ENCODE peak calls at places on chromosomes 1 and 21, in four cellular contexts. One of them, this sample, is unnamed. For H3K36me3, the result is how much of the 10 kb centered on the place peaks cover.

GRCh38 chr21:26806734-26807372 is 38.4 kb downstream of the ADAMTS1 start:
- DNase-seq in sigmoid colon: no peak
- DNase-seq in left lung: no peak
- DNase-seq in body of pancreas: no peak
- DNase-seq in this sample: no peak

GRCh38 chr1:37556712-37557196 is at the start of gene DNALI1:
- DNase-seq in sigmoid colon: peak
- DNase-seq in left lung: peak
- DNase-seq in body of pancreas: peak
- DNase-seq in this sample: peak

GRCh38 chr21:40616377-40616704 is 230.6 kb downstream of the DSCAM start:
- DNase-seq in sigmoid colon: no peak
- DNase-seq in left lung: no peak
- DNase-seq in body of pancreas: no peak
- DNase-seq in this sample: no peak

GRCh38 chr21:38439336-38439900 is 58.9 kb downstream of the ERG start:
- DNase-seq in sigmoid colon: no peak
- DNase-seq in left lung: no peak
- DNase-seq in body of pancreas: no peak
- DNase-seq in this sample: no peak

GRCh38 chr1:71834570-71835441 is 447.5 kb downstream of the NEGR1 start:
- DNase-seq in sigmoid colon: peak
- DNase-seq in left lung: no peak
- DNase-seq in body of pancreas: peak
- DNase-seq in this sample: no peak

GRCh38 chr1:218772575-218772974 is 401.1 kb upstream of the LYPLAL1 start:
- DNase-seq in sigmoid colon: no peak
- DNase-seq in left lung: no peak
- DNase-seq in body of pancreas: no peak
- DNase-seq in this sample: no peak

GRCh38 chr1:26044971-26045711 is 777 bp downstream of the SLC30A2 start:
- DNase-seq in sigmoid colon: no peak
- DNase-seq in left lung: no peak
- DNase-seq in body of pancreas: peak
- DNase-seq in this sample: peak

GRCh38 chr1:1354271-1355247 is 3.8 kb downstream of the MXRA8 start:
- DNase-seq in sigmoid colon: no peak
- DNase-seq in left lung: peak
- DNase-seq in body of pancreas: no peak
- DNase-seq in this sample: no peak

GRCh38 chr1:101105877-101106276 is 80.3 kb upstream of the DPH5 start:
- DNase-seq in sigmoid colon: no peak
- DNase-seq in left lung: no peak
- DNase-seq in body of pancreas: no peak
- DNase-seq in this sample: no peak

GRCh38 chr1:67626090-67626489 is 58.9 kb upstream of the GADD45A start:
- DNase-seq in sigmoid colon: no peak
- DNase-seq in left lung: no peak
- DNase-seq in body of pancreas: no peak
- DNase-seq in this sample: no peak

GRCh38 chr1:155085504-155086181 is 7.0 kb downstream of the EFNA3 start:
- DNase-seq in sigmoid colon: peak
- DNase-seq in left lung: peak
- DNase-seq in body of pancreas: peak
- DNase-seq in this sample: peak

GRCh38 chr1:76147917-76148316 is 73.4 kb downstream of the ST6GALNAC3 start:
- DNase-seq in sigmoid colon: no peak
- DNase-seq in left lung: no peak
- DNase-seq in body of pancreas: no peak
- DNase-seq in this sample: no peak

GRCh38 chr1:218350909-218351616 is 5.9 kb downstream of the TGFB2 start:
- DNase-seq in sigmoid colon: no peak
- DNase-seq in left lung: no peak
- DNase-seq in body of pancreas: no peak
- DNase-seq in this sample: no peak

GRCh38 chr1:220198186-220199005 is 73.9 kb downstream of the RAB3GAP2 start:
- DNase-seq in sigmoid colon: no peak
- DNase-seq in left lung: no peak
- DNase-seq in body of pancreas: no peak
- DNase-seq in this sample: no peak

GRCh38 chr1:220207406-220207805 is 64.8 kb downstream of the RAB3GAP2 start:
- DNase-seq in sigmoid colon: no peak
- DNase-seq in left lung: no peak
- DNase-seq in body of pancreas: no peak
- DNase-seq in this sample: no peak

DNA sequence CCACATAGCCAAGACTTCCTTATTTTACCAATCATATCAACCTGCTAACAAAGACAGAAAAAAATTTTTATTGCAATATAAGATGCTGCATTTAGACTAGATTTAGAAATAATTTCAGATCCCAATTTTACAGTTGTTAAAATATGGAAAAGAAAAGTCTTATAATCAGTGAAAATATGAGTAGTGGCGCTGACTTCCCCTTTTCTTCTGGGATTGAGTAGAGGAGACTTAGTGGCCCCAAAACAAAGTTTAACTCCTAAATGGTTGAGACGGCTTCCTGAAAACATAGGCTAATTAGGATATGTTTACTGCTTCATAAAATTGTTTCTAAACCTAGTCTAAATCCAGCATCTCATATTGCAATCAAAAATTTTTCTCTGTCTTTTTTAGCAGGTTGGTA is 68.4 kb downstream of the RAB3GAP2 start:
- DNase-seq in sigmoid colon: no peak
- DNase-seq in left lung: no peak
- DNase-seq in body of pancreas: no peak
- DNase-seq in this sample: no peak
- H3K36me3 ChIP-seq in sigmoid colon: under half
- H3K36me3 ChIP-seq in left lung: under half
- H3K36me3 ChIP-seq in body of pancreas: under half
- H3K36me3 ChIP-seq in this sample: under half

GRCh38 chr1:231544943-231545592 is 16.6 kb downstream of the TSNAX start:
- DNase-seq in sigmoid colon: no peak
- DNase-seq in left lung: no peak
- DNase-seq in body of pancreas: no peak
- DNase-seq in this sample: no peak
- H3K36me3 ChIP-seq in sigmoid colon: under half
- H3K36me3 ChIP-seq in left lung: under half
- H3K36me3 ChIP-seq in body of pancreas: under half
- H3K36me3 ChIP-seq in this sample: under half

GRCh38 chr1:70720133-70720920 is 309.3 kb downstream of the CTH start:
- DNase-seq in sigmoid colon: no peak
- DNase-seq in left lung: no peak
- DNase-seq in body of pancreas: no peak
- DNase-seq in this sample: no peak
- H3K36me3 ChIP-seq in sigmoid colon: under half
- H3K36me3 ChIP-seq in left lung: under half
- H3K36me3 ChIP-seq in body of pancreas: under half
- H3K36me3 ChIP-seq in this sample: under half

GRCh38 chr1:17027403-17027802 is 15.7 kb upstream of the ATP13A2 start:
- DNase-seq in sigmoid colon: peak
- DNase-seq in left lung: no peak
- DNase-seq in body of pancreas: peak
- DNase-seq in this sample: no peak

GRCh38 chr1:17030186-17030585 is 18.5 kb upstream of the ATP13A2 start:
- DNase-seq in sigmoid colon: no peak
- DNase-seq in left lung: no peak
- DNase-seq in body of pancreas: no peak
- DNase-seq in this sample: no peak

GRCh38 chr1:17027900-17028299 is 16.2 kb upstream of the ATP13A2 start:
- DNase-seq in sigmoid colon: peak
- DNase-seq in left lung: no peak
- DNase-seq in body of pancreas: peak
- DNase-seq in this sample: no peak

GRCh38 chr1:17031436-17031835 is 19.7 kb upstream of the ATP13A2 start:
- DNase-seq in sigmoid colon: no peak
- DNase-seq in left lung: no peak
- DNase-seq in body of pancreas: no peak
- DNase-seq in this sample: no peak

DNA sequence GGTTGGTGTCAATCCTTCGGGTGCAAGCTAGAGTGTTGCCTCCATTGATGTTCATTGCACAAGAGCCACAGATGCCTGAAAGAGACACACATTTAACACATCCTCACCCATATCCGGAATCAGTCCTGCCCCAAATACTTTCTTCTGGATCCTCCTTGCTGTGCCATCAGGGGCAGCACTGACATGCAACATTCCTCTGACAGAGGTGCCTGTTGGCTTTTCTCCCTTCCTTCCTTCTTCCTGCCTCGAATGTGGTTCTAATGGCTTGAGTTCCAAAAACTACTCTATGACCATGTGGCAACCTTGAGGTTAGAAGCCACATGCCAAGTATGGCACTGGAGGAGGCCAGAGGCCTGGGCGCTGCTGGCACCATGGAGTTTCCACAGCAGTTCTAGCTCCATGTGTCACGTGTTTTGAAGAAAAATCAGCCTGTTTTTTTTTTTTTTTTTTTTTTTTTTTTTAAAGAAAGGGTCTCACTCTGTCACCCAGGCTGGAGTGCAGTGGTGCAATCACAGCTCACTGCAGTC is 17.0 kb upstream of the ATP13A2 start:
- DNase-seq in sigmoid colon: peak
- DNase-seq in left lung: no peak
- DNase-seq in body of pancreas: peak
- DNase-seq in this sample: no peak
- H3K36me3 ChIP-seq in sigmoid colon: half or more
- H3K36me3 ChIP-seq in left lung: under half
- H3K36me3 ChIP-seq in body of pancreas: under half
- H3K36me3 ChIP-seq in this sample: under half

GRCh38 chr1:179910934-179911333 is 28.8 kb downstream of the TOR1AIP1 start:
- DNase-seq in sigmoid colon: no peak
- DNase-seq in left lung: no peak
- DNase-seq in body of pancreas: no peak
- DNase-seq in this sample: no peak
- H3K36me3 ChIP-seq in sigmoid colon: under half
- H3K36me3 ChIP-seq in left lung: under half
- H3K36me3 ChIP-seq in body of pancreas: under half
- H3K36me3 ChIP-seq in this sample: under half

GRCh38 chr1:42221952-42222606 is 57.5 kb upstream of the GUCA2A start:
- DNase-seq in sigmoid colon: no peak
- DNase-seq in left lung: no peak
- DNase-seq in body of pancreas: no peak
- DNase-seq in this sample: peak
- H3K36me3 ChIP-seq in sigmoid colon: under half
- H3K36me3 ChIP-seq in left lung: under half
- H3K36me3 ChIP-seq in body of pancreas: under half
- H3K36me3 ChIP-seq in this sample: under half

GRCh38 chr1:19087017-19087736 is 122.9 kb downstream of the UBR4 start:
- DNase-seq in sigmoid colon: no peak
- DNase-seq in left lung: no peak
- DNase-seq in body of pancreas: no peak
- DNase-seq in this sample: peak
- H3K36me3 ChIP-seq in sigmoid colon: half or more
- H3K36me3 ChIP-seq in left lung: under half
- H3K36me3 ChIP-seq in body of pancreas: under half
- H3K36me3 ChIP-seq in this sample: under half

GRCh38 chr1:39360726-39361125 is 130.7 kb upstream of the BMP8A start:
- DNase-seq in sigmoid colon: no peak
- DNase-seq in left lung: no peak
- DNase-seq in body of pancreas: no peak
- DNase-seq in this sample: no peak
- H3K36me3 ChIP-seq in sigmoid colon: under half
- H3K36me3 ChIP-seq in left lung: under half
- H3K36me3 ChIP-seq in body of pancreas: under half
- H3K36me3 ChIP-seq in this sample: under half

GRCh38 chr1:226482196-226482595 is 66.4 kb upstream of the STUM start:
- DNase-seq in sigmoid colon: no peak
- DNase-seq in left lung: no peak
- DNase-seq in body of pancreas: no peak
- DNase-seq in this sample: no peak

GRCh38 chr1:226481133-226481532 is 67.4 kb upstream of the STUM start:
- DNase-seq in sigmoid colon: no peak
- DNase-seq in left lung: no peak
- DNase-seq in body of pancreas: no peak
- DNase-seq in this sample: peak

GRCh38 chr1:226485192-226485591 is 63.4 kb upstream of the STUM start:
- DNase-seq in sigmoid colon: no peak
- DNase-seq in left lung: no peak
- DNase-seq in body of pancreas: no peak
- DNase-seq in this sample: no peak

GRCh38 chr1:226480459-226480858 is 68.1 kb upstream of the STUM start:
- DNase-seq in sigmoid colon: no peak
- DNase-seq in left lung: no peak
- DNase-seq in body of pancreas: no peak
- DNase-seq in this sample: peak

DNA sequence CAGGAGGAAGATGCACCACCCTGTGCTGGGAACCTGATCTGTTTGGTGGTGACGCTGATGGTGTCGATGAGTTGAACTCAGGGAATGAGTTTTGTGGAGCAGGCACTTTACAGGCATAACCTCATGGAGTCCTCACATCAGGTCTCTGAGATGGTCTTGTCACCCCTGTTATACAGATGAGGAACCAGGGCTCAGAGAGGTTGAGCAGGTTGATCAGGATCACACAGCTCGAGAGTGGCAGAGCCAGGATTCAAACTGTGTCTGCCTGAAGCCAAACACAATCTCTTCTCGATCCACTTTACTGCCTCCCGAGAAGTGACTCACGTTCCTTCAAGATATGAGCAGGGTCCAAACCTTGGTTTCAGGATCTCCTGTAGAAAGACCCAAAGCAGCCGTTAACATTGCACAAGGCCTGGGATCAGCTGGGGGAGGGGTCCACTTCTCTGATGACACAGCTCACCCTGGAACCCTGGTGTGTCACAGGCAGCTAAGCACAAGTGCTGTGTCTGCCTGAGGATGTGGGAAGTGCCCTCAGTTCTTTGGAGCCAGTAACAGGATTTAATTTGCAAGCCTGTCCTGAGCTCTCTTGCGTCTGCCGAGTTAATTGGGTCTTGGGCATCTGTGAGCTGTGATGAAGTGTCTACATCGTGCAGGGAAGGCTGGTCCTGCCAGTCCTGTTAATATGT is 65.4 kb upstream of the STUM start:
- DNase-seq in sigmoid colon: no peak
- DNase-seq in left lung: no peak
- DNase-seq in body of pancreas: no peak
- DNase-seq in this sample: no peak
- H3K36me3 ChIP-seq in sigmoid colon: under half
- H3K36me3 ChIP-seq in left lung: under half
- H3K36me3 ChIP-seq in body of pancreas: under half
- H3K36me3 ChIP-seq in this sample: under half

This sample was measured in Caco-2.